ENCODE peak calls at places on chromosomes 11 and 22, in nine cellular contexts. K, R, W, Q, S, Z, V, B and O are unnamed samples.

GRCh38 chr22:29700949-29701927 is 18.6 kb upstream of the CABP7 start:
- DNase-seq in V (peak; percentile 77), Z (peak; percentile 72), R (peak; percentile 73), W (peak; percentile 34), S (no peak), Q (peak; percentile 25), K (no peak), B (peak; percentile 19), O (peak; percentile 18)

GRCh38 chr22:46612904-46613605 is 7.1 kb upstream of the GRAMD4 start:
- DNase-seq in Z (no peak), Q (no peak), W (no peak), V (no peak), R (no peak), K (no peak), B (peak; percentile 40), S (no peak), O (no peak)

GRCh38 chr11:123239371-123240150 is 44.5 kb upstream of the CLMP start:
- DNase-seq in Q (peak; percentile 93), W (peak; percentile 77), S (peak; percentile 33), Z (no peak), V (no peak), B (no peak), K (no peak), R (no peak), O (peak; percentile 18)

GRCh38 chr11:30876656-30877371 is 290.7 kb upstream of the MPPED2 start:
- DNase-seq in B (no peak), Z (no peak), R (no peak), V (no peak), Q (peak; percentile 22), S (no peak), K (no peak), W (no peak), O (peak; percentile 25)

GRCh38 chr11:95704865-95705264 is 84.7 kb downstream of the FAM76B start:
- DNase-seq in V (no peak), B (no peak), R (no peak), K (no peak), Z (no peak), Q (no peak), W (no peak), S (no peak), O (no peak)

GRCh38 chr11:70378506-70379134 is 19.7 kb upstream of the CTTN start:
- DNase-seq in Z (no peak), S (no peak), Q (no peak), V (no peak), W (no peak), B (peak; percentile 15), K (no peak), R (no peak), O (no peak)

GRCh38 chr22:40334899-40335298 is 11.4 kb upstream of the ADSL start:
- DNase-seq in V (no peak), W (no peak), B (peak; percentile 26), S (no peak), R (no peak), Z (no peak), Q (no peak), K (no peak), O (no peak)

GRCh38 chr11:1220941-1221721 is 1.7 kb upstream of the MUC5B start:
- DNase-seq in B (no peak), Q (no peak), W (no peak), K (no peak), V (no peak), R (no peak), S (no peak), Z (peak; percentile 20), O (no peak)

GRCh38 chr22:40022536-40023225 is 27.9 kb downstream of the FAM83F start:
- DNase-seq in Q (peak; percentile 80), B (peak; percentile 18), S (no peak), W (no peak), K (no peak), Z (no peak), R (peak; percentile 18), V (no peak), O (no peak)

GRCh38 chr11:30333405-30333804 is 10.5 kb downstream of the ARL14EP start:
- DNase-seq in K (no peak), R (peak; percentile 16), S (no peak), B (no peak), V (peak; percentile 15), W (no peak), Q (peak; percentile 17), Z (no peak), O (peak; percentile 27)

GRCh38 chr22:19266547-19267086 is 24.9 kb downstream of the CLTCL1 start:
- DNase-seq in Q (no peak), K (no peak), Z (no peak), W (no peak), V (no peak), R (no peak), B (no peak), S (no peak), O (no peak)